ENCODE peak calls at places on chromosomes 13 and 19, in ten cellular contexts. One of them, this sample, is unnamed.

GRCh38 chr13:78601124-78601885 is 2.0 kb downstream of the POU4F1 start:
- DNase-seq in stimulated activated naive CD8-positive, alpha-beta T cell treated with anti-CD3 and anti-CD28 coated beads, Interleukin-15, Interleukin-2, amounts not matched to agents 100 U/mL and 50 U/mL, for 24 hours: no peak
- DNase-seq in activated CD8-positive, alpha-beta memory T cell treated with anti-CD3 and anti-CD28 coated beads for 1 hour: no peak
- DNase-seq in thyroid gland: no peak
- DNase-seq in HFFc6: no peak
- DNase-seq in cardiac fibroblast: peak
- DNase-seq in central memory CD4-positive, alpha-beta T cell: no peak
- DNase-seq in left colon: no peak
- DNase-seq in Peyer's patch: peak
- DNase-seq in NCI-H1436: no peak
- DNase-seq in this sample: peak

GRCh38 chr13:95124959-95125358 is 176.3 kb downstream of the ABCC4 start:
- DNase-seq in stimulated activated naive CD8-positive, alpha-beta T cell treated with anti-CD3 and anti-CD28 coated beads, Interleukin-15, Interleukin-2, amounts not matched to agents 100 U/mL and 50 U/mL, for 24 hours: no peak
- DNase-seq in activated CD8-positive, alpha-beta memory T cell treated with anti-CD3 and anti-CD28 coated beads for 1 hour: no peak
- DNase-seq in thyroid gland: no peak
- DNase-seq in HFFc6: no peak
- DNase-seq in cardiac fibroblast: no peak
- DNase-seq in central memory CD4-positive, alpha-beta T cell: no peak
- DNase-seq in left colon: no peak
- DNase-seq in Peyer's patch: no peak
- DNase-seq in NCI-H1436: no peak
- DNase-seq in this sample: no peak

GRCh38 chr19:42529248-42529764 is 1.0 kb upstream of the CEACAM1 start:
- DNase-seq in stimulated activated naive CD8-positive, alpha-beta T cell treated with anti-CD3 and anti-CD28 coated beads, Interleukin-15, Interleukin-2, amounts not matched to agents 100 U/mL and 50 U/mL, for 24 hours: peak
- DNase-seq in activated CD8-positive, alpha-beta memory T cell treated with anti-CD3 and anti-CD28 coated beads for 1 hour: peak
- DNase-seq in thyroid gland: peak
- DNase-seq in HFFc6: no peak
- DNase-seq in cardiac fibroblast: peak
- DNase-seq in central memory CD4-positive, alpha-beta T cell: peak
- DNase-seq in left colon: peak
- DNase-seq in Peyer's patch: peak
- DNase-seq in NCI-H1436: peak
- DNase-seq in this sample: peak

GRCh38 chr19:45097776-45098520 is 5.0 kb downstream of the PPP1R37 start:
- DNase-seq in stimulated activated naive CD8-positive, alpha-beta T cell treated with anti-CD3 and anti-CD28 coated beads, Interleukin-15, Interleukin-2, amounts not matched to agents 100 U/mL and 50 U/mL, for 24 hours: no peak
- DNase-seq in activated CD8-positive, alpha-beta memory T cell treated with anti-CD3 and anti-CD28 coated beads for 1 hour: no peak
- DNase-seq in thyroid gland: peak
- DNase-seq in HFFc6: peak
- DNase-seq in cardiac fibroblast: peak
- DNase-seq in central memory CD4-positive, alpha-beta T cell: no peak
- DNase-seq in left colon: no peak
- DNase-seq in Peyer's patch: peak
- DNase-seq in NCI-H1436: no peak
- DNase-seq in this sample: peak

GRCh38 chr13:98056839-98057410 is 86.0 kb upstream of the FARP1 start:
- DNase-seq in stimulated activated naive CD8-positive, alpha-beta T cell treated with anti-CD3 and anti-CD28 coated beads, Interleukin-15, Interleukin-2, amounts not matched to agents 100 U/mL and 50 U/mL, for 24 hours: no peak
- DNase-seq in activated CD8-positive, alpha-beta memory T cell treated with anti-CD3 and anti-CD28 coated beads for 1 hour: no peak
- DNase-seq in thyroid gland: no peak
- DNase-seq in HFFc6: no peak
- DNase-seq in cardiac fibroblast: no peak
- DNase-seq in central memory CD4-positive, alpha-beta T cell: no peak
- DNase-seq in left colon: no peak
- DNase-seq in Peyer's patch: no peak
- DNase-seq in NCI-H1436: no peak
- DNase-seq in this sample: no peak

GRCh38 chr19:58570770-58571574 is 2.2 kb downstream of the MZF1 start:
- DNase-seq in stimulated activated naive CD8-positive, alpha-beta T cell treated with anti-CD3 and anti-CD28 coated beads, Interleukin-15, Interleukin-2, amounts not matched to agents 100 U/mL and 50 U/mL, for 24 hours: peak
- DNase-seq in activated CD8-positive, alpha-beta memory T cell treated with anti-CD3 and anti-CD28 coated beads for 1 hour: no peak
- DNase-seq in thyroid gland: no peak
- DNase-seq in HFFc6: no peak
- DNase-seq in cardiac fibroblast: no peak
- DNase-seq in central memory CD4-positive, alpha-beta T cell: no peak
- DNase-seq in left colon: no peak
- DNase-seq in Peyer's patch: peak
- DNase-seq in NCI-H1436: no peak
- DNase-seq in this sample: no peak

GRCh38 chr13:41315466-41316047 is 4.5 kb downstream of the NAA16 start:
- DNase-seq in stimulated activated naive CD8-positive, alpha-beta T cell treated with anti-CD3 and anti-CD28 coated beads, Interleukin-15, Interleukin-2, amounts not matched to agents 100 U/mL and 50 U/mL, for 24 hours: no peak
- DNase-seq in activated CD8-positive, alpha-beta memory T cell treated with anti-CD3 and anti-CD28 coated beads for 1 hour: no peak
- DNase-seq in thyroid gland: no peak
- DNase-seq in HFFc6: no peak
- DNase-seq in cardiac fibroblast: peak
- DNase-seq in central memory CD4-positive, alpha-beta T cell: no peak
- DNase-seq in left colon: no peak
- DNase-seq in Peyer's patch: no peak
- DNase-seq in NCI-H1436: no peak
- DNase-seq in this sample: peak

GRCh38 chr19:971795-972194 is 12.3 kb upstream of the WDR18 start:
- DNase-seq in stimulated activated naive CD8-positive, alpha-beta T cell treated with anti-CD3 and anti-CD28 coated beads, Interleukin-15, Interleukin-2, amounts not matched to agents 100 U/mL and 50 U/mL, for 24 hours: no peak
- DNase-seq in activated CD8-positive, alpha-beta memory T cell treated with anti-CD3 and anti-CD28 coated beads for 1 hour: no peak
- DNase-seq in thyroid gland: no peak
- DNase-seq in HFFc6: no peak
- DNase-seq in cardiac fibroblast: no peak
- DNase-seq in central memory CD4-positive, alpha-beta T cell: no peak
- DNase-seq in left colon: no peak
- DNase-seq in Peyer's patch: no peak
- DNase-seq in NCI-H1436: no peak
- DNase-seq in this sample: no peak

GRCh38 chr13:75806101-75806500 is 170.0 kb downstream of the LMO7 start:
- DNase-seq in stimulated activated naive CD8-positive, alpha-beta T cell treated with anti-CD3 and anti-CD28 coated beads, Interleukin-15, Interleukin-2, amounts not matched to agents 100 U/mL and 50 U/mL, for 24 hours: no peak
- DNase-seq in activated CD8-positive, alpha-beta memory T cell treated with anti-CD3 and anti-CD28 coated beads for 1 hour: no peak
- DNase-seq in thyroid gland: no peak
- DNase-seq in HFFc6: no peak
- DNase-seq in cardiac fibroblast: no peak
- DNase-seq in central memory CD4-positive, alpha-beta T cell: no peak
- DNase-seq in left colon: no peak
- DNase-seq in Peyer's patch: no peak
- DNase-seq in NCI-H1436: no peak
- DNase-seq in this sample: no peak

GRCh38 chr19:16285769-16286564 is 38.7 kb upstream of the KLF2 start:
- DNase-seq in stimulated activated naive CD8-positive, alpha-beta T cell treated with anti-CD3 and anti-CD28 coated beads, Interleukin-15, Interleukin-2, amounts not matched to agents 100 U/mL and 50 U/mL, for 24 hours: no peak
- DNase-seq in activated CD8-positive, alpha-beta memory T cell treated with anti-CD3 and anti-CD28 coated beads for 1 hour: no peak
- DNase-seq in thyroid gland: no peak
- DNase-seq in HFFc6: no peak
- DNase-seq in cardiac fibroblast: no peak
- DNase-seq in central memory CD4-positive, alpha-beta T cell: no peak
- DNase-seq in left colon: no peak
- DNase-seq in Peyer's patch: no peak
- DNase-seq in NCI-H1436: peak
- DNase-seq in this sample: peak

GRCh38 chr13:97002581-97002980 is 8.3 kb upstream of the OXGR1 start:
- DNase-seq in stimulated activated naive CD8-positive, alpha-beta T cell treated with anti-CD3 and anti-CD28 coated beads, Interleukin-15, Interleukin-2, amounts not matched to agents 100 U/mL and 50 U/mL, for 24 hours: no peak
- DNase-seq in activated CD8-positive, alpha-beta memory T cell treated with anti-CD3 and anti-CD28 coated beads for 1 hour: no peak
- DNase-seq in thyroid gland: no peak
- DNase-seq in HFFc6: no peak
- DNase-seq in cardiac fibroblast: no peak
- DNase-seq in central memory CD4-positive, alpha-beta T cell: no peak
- DNase-seq in left colon: no peak
- DNase-seq in Peyer's patch: no peak
- DNase-seq in NCI-H1436: no peak
- DNase-seq in this sample: no peak

GRCh38 chr19:6481541-6482342 is at the start of gene DENND1C:
- DNase-seq in stimulated activated naive CD8-positive, alpha-beta T cell treated with anti-CD3 and anti-CD28 coated beads, Interleukin-15, Interleukin-2, amounts not matched to agents 100 U/mL and 50 U/mL, for 24 hours: peak
- DNase-seq in activated CD8-positive, alpha-beta memory T cell treated with anti-CD3 and anti-CD28 coated beads for 1 hour: no peak
- DNase-seq in thyroid gland: no peak
- DNase-seq in HFFc6: no peak
- DNase-seq in cardiac fibroblast: no peak
- DNase-seq in central memory CD4-positive, alpha-beta T cell: peak
- DNase-seq in left colon: peak
- DNase-seq in Peyer's patch: no peak
- DNase-seq in NCI-H1436: no peak
- DNase-seq in this sample: no peak

GRCh38 chr13:90105276-90105675 is 1242.2 kb upstream of the MIR17HG start:
- DNase-seq in stimulated activated naive CD8-positive, alpha-beta T cell treated with anti-CD3 and anti-CD28 coated beads, Interleukin-15, Interleukin-2, amounts not matched to agents 100 U/mL and 50 U/mL, for 24 hours: no peak
- DNase-seq in activated CD8-positive, alpha-beta memory T cell treated with anti-CD3 and anti-CD28 coated beads for 1 hour: no peak
- DNase-seq in thyroid gland: no peak
- DNase-seq in HFFc6: no peak
- DNase-seq in cardiac fibroblast: peak
- DNase-seq in central memory CD4-positive, alpha-beta T cell: no peak
- DNase-seq in left colon: no peak
- DNase-seq in Peyer's patch: no peak
- DNase-seq in NCI-H1436: no peak
- DNase-seq in this sample: peak

GRCh38 chr19:39645800-39646411 is 9.8 kb upstream of the LGALS16 start:
- DNase-seq in stimulated activated naive CD8-positive, alpha-beta T cell treated with anti-CD3 and anti-CD28 coated beads, Interleukin-15, Interleukin-2, amounts not matched to agents 100 U/mL and 50 U/mL, for 24 hours: peak
- DNase-seq in activated CD8-positive, alpha-beta memory T cell treated with anti-CD3 and anti-CD28 coated beads for 1 hour: no peak
- DNase-seq in thyroid gland: peak
- DNase-seq in HFFc6: peak
- DNase-seq in cardiac fibroblast: peak
- DNase-seq in central memory CD4-positive, alpha-beta T cell: no peak
- DNase-seq in left colon: no peak
- DNase-seq in Peyer's patch: no peak
- DNase-seq in NCI-H1436: no peak
- DNase-seq in this sample: peak

GRCh38 chr19:35249848-35250711 is 1.3 kb downstream of the LSR start:
- DNase-seq in stimulated activated naive CD8-positive, alpha-beta T cell treated with anti-CD3 and anti-CD28 coated beads, Interleukin-15, Interleukin-2, amounts not matched to agents 100 U/mL and 50 U/mL, for 24 hours: peak
- DNase-seq in activated CD8-positive, alpha-beta memory T cell treated with anti-CD3 and anti-CD28 coated beads for 1 hour: no peak
- DNase-seq in thyroid gland: no peak
- DNase-seq in HFFc6: no peak
- DNase-seq in cardiac fibroblast: no peak
- DNase-seq in central memory CD4-positive, alpha-beta T cell: no peak
- DNase-seq in left colon: no peak
- DNase-seq in Peyer's patch: peak
- DNase-seq in NCI-H1436: no peak
- DNase-seq in this sample: no peak

GRCh38 chr19:47228168-47228936 is 2.6 kb downstream of the BBC3 start:
- DNase-seq in stimulated activated naive CD8-positive, alpha-beta T cell treated with anti-CD3 and anti-CD28 coated beads, Interleukin-15, Interleukin-2, amounts not matched to agents 100 U/mL and 50 U/mL, for 24 hours: peak
- DNase-seq in activated CD8-positive, alpha-beta memory T cell treated with anti-CD3 and anti-CD28 coated beads for 1 hour: no peak
- DNase-seq in thyroid gland: peak
- DNase-seq in HFFc6: peak
- DNase-seq in cardiac fibroblast: peak
- DNase-seq in central memory CD4-positive, alpha-beta T cell: peak
- DNase-seq in left colon: peak
- DNase-seq in Peyer's patch: peak
- DNase-seq in NCI-H1436: no peak
- DNase-seq in this sample: peak

GRCh38 chr13:102868366-102868936 is 22.6 kb downstream of the ERCC5 start:
- DNase-seq in stimulated activated naive CD8-positive, alpha-beta T cell treated with anti-CD3 and anti-CD28 coated beads, Interleukin-15, Interleukin-2, amounts not matched to agents 100 U/mL and 50 U/mL, for 24 hours: no peak
- DNase-seq in activated CD8-positive, alpha-beta memory T cell treated with anti-CD3 and anti-CD28 coated beads for 1 hour: no peak
- DNase-seq in thyroid gland: no peak
- DNase-seq in HFFc6: no peak
- DNase-seq in cardiac fibroblast: no peak
- DNase-seq in central memory CD4-positive, alpha-beta T cell: no peak
- DNase-seq in left colon: no peak
- DNase-seq in Peyer's patch: no peak
- DNase-seq in NCI-H1436: no peak
- DNase-seq in this sample: no peak

GRCh38 chr13:94553766-94554165 is 42.2 kb downstream of the TGDS start:
- DNase-seq in stimulated activated naive CD8-positive, alpha-beta T cell treated with anti-CD3 and anti-CD28 coated beads, Interleukin-15, Interleukin-2, amounts not matched to agents 100 U/mL and 50 U/mL, for 24 hours: no peak
- DNase-seq in activated CD8-positive, alpha-beta memory T cell treated with anti-CD3 and anti-CD28 coated beads for 1 hour: no peak
- DNase-seq in thyroid gland: no peak
- DNase-seq in HFFc6: no peak
- DNase-seq in cardiac fibroblast: no peak
- DNase-seq in central memory CD4-positive, alpha-beta T cell: no peak
- DNase-seq in left colon: no peak
- DNase-seq in Peyer's patch: no peak
- DNase-seq in NCI-H1436: no peak
- DNase-seq in this sample: no peak

GRCh38 chr19:56139847-56140582 is 1.1 kb upstream of the ZNF444 start:
- DNase-seq in stimulated activated naive CD8-positive, alpha-beta T cell treated with anti-CD3 and anti-CD28 coated beads, Interleukin-15, Interleukin-2, amounts not matched to agents 100 U/mL and 50 U/mL, for 24 hours: peak
- DNase-seq in activated CD8-positive, alpha-beta memory T cell treated with anti-CD3 and anti-CD28 coated beads for 1 hour: no peak
- DNase-seq in thyroid gland: no peak
- DNase-seq in HFFc6: no peak
- DNase-seq in cardiac fibroblast: peak
- DNase-seq in central memory CD4-positive, alpha-beta T cell: peak
- DNase-seq in left colon: peak
- DNase-seq in Peyer's patch: no peak
- DNase-seq in NCI-H1436: no peak
- DNase-seq in this sample: no peak

GRCh38 chr19:18109363-18109730 is 11.8 kb downstream of the MAST3 start:
- DNase-seq in stimulated activated naive CD8-positive, alpha-beta T cell treated with anti-CD3 and anti-CD28 coated beads, Interleukin-15, Interleukin-2, amounts not matched to agents 100 U/mL and 50 U/mL, for 24 hours: no peak
- DNase-seq in activated CD8-positive, alpha-beta memory T cell treated with anti-CD3 and anti-CD28 coated beads for 1 hour: no peak
- DNase-seq in thyroid gland: no peak
- DNase-seq in HFFc6: no peak
- DNase-seq in cardiac fibroblast: no peak
- DNase-seq in central memory CD4-positive, alpha-beta T cell: no peak
- DNase-seq in left colon: peak
- DNase-seq in Peyer's patch: peak
- DNase-seq in NCI-H1436: no peak
- DNase-seq in this sample: no peak

GRCh38 chr13:20799726-20800416 is 26.1 kb upstream of the EEF1AKMT1 start:
- DNase-seq in stimulated activated naive CD8-positive, alpha-beta T cell treated with anti-CD3 and anti-CD28 coated beads, Interleukin-15, Interleukin-2, amounts not matched to agents 100 U/mL and 50 U/mL, for 24 hours: no peak
- DNase-seq in activated CD8-positive, alpha-beta memory T cell treated with anti-CD3 and anti-CD28 coated beads for 1 hour: no peak
- DNase-seq in thyroid gland: no peak
- DNase-seq in HFFc6: peak
- DNase-seq in cardiac fibroblast: peak
- DNase-seq in central memory CD4-positive, alpha-beta T cell: no peak
- DNase-seq in left colon: no peak
- DNase-seq in Peyer's patch: no peak
- DNase-seq in NCI-H1436: no peak
- DNase-seq in this sample: peak

GRCh38 chr19:4304509-4305252 is at the start of gene FSD1:
- DNase-seq in stimulated activated naive CD8-positive, alpha-beta T cell treated with anti-CD3 and anti-CD28 coated beads, Interleukin-15, Interleukin-2, amounts not matched to agents 100 U/mL and 50 U/mL, for 24 hours: peak
- DNase-seq in activated CD8-positive, alpha-beta memory T cell treated with anti-CD3 and anti-CD28 coated beads for 1 hour: no peak
- DNase-seq in thyroid gland: no peak
- DNase-seq in HFFc6: peak
- DNase-seq in cardiac fibroblast: peak
- DNase-seq in central memory CD4-positive, alpha-beta T cell: peak
- DNase-seq in left colon: peak
- DNase-seq in Peyer's patch: no peak
- DNase-seq in NCI-H1436: peak
- DNase-seq in this sample: peak

GRCh38 chr13:92807343-92807742 is 419.3 kb upstream of the GPC6 start:
- DNase-seq in stimulated activated naive CD8-positive, alpha-beta T cell treated with anti-CD3 and anti-CD28 coated beads, Interleukin-15, Interleukin-2, amounts not matched to agents 100 U/mL and 50 U/mL, for 24 hours: no peak
- DNase-seq in activated CD8-positive, alpha-beta memory T cell treated with anti-CD3 and anti-CD28 coated beads for 1 hour: no peak
- DNase-seq in thyroid gland: no peak
- DNase-seq in HFFc6: no peak
- DNase-seq in cardiac fibroblast: peak
- DNase-seq in central memory CD4-positive, alpha-beta T cell: no peak
- DNase-seq in left colon: no peak
- DNase-seq in Peyer's patch: no peak
- DNase-seq in NCI-H1436: no peak
- DNase-seq in this sample: peak

GRCh38 chr13:42534785-42535184 is 39.2 kb upstream of the TNFSF11 start:
- DNase-seq in stimulated activated naive CD8-positive, alpha-beta T cell treated with anti-CD3 and anti-CD28 coated beads, Interleukin-15, Interleukin-2, amounts not matched to agents 100 U/mL and 50 U/mL, for 24 hours: no peak
- DNase-seq in activated CD8-positive, alpha-beta memory T cell treated with anti-CD3 and anti-CD28 coated beads for 1 hour: no peak
- DNase-seq in thyroid gland: no peak
- DNase-seq in HFFc6: no peak
- DNase-seq in cardiac fibroblast: no peak
- DNase-seq in central memory CD4-positive, alpha-beta T cell: no peak
- DNase-seq in left colon: no peak
- DNase-seq in Peyer's patch: no peak
- DNase-seq in NCI-H1436: no peak
- DNase-seq in this sample: no peak

GRCh38 chr19:33441277-33441699 is 67.8 kb downstream of the CEBPG start:
- DNase-seq in stimulated activated naive CD8-positive, alpha-beta T cell treated with anti-CD3 and anti-CD28 coated beads, Interleukin-15, Interleukin-2, amounts not matched to agents 100 U/mL and 50 U/mL, for 24 hours: no peak
- DNase-seq in activated CD8-positive, alpha-beta memory T cell treated with anti-CD3 and anti-CD28 coated beads for 1 hour: no peak
- DNase-seq in thyroid gland: no peak
- DNase-seq in HFFc6: no peak
- DNase-seq in cardiac fibroblast: no peak
- DNase-seq in central memory CD4-positive, alpha-beta T cell: no peak
- DNase-seq in left colon: no peak
- DNase-seq in Peyer's patch: no peak
- DNase-seq in NCI-H1436: no peak
- DNase-seq in this sample: no peak

GRCh38 chr13:111344471-111345191 is 24.2 kb downstream of the TEX29 start:
- DNase-seq in stimulated activated naive CD8-positive, alpha-beta T cell treated with anti-CD3 and anti-CD28 coated beads, Interleukin-15, Interleukin-2, amounts not matched to agents 100 U/mL and 50 U/mL, for 24 hours: no peak
- DNase-seq in activated CD8-positive, alpha-beta memory T cell treated with anti-CD3 and anti-CD28 coated beads for 1 hour: no peak
- DNase-seq in thyroid gland: peak
- DNase-seq in HFFc6: peak
- DNase-seq in cardiac fibroblast: peak
- DNase-seq in central memory CD4-positive, alpha-beta T cell: no peak
- DNase-seq in left colon: no peak
- DNase-seq in Peyer's patch: no peak
- DNase-seq in NCI-H1436: peak
- DNase-seq in this sample: peak

GRCh38 chr19:44571830-44572661 is 41.3 kb upstream of the IGSF23 start:
- DNase-seq in stimulated activated naive CD8-positive, alpha-beta T cell treated with anti-CD3 and anti-CD28 coated beads, Interleukin-15, Interleukin-2, amounts not matched to agents 100 U/mL and 50 U/mL, for 24 hours: no peak
- DNase-seq in activated CD8-positive, alpha-beta memory T cell treated with anti-CD3 and anti-CD28 coated beads for 1 hour: no peak
- DNase-seq in thyroid gland: no peak
- DNase-seq in HFFc6: no peak
- DNase-seq in cardiac fibroblast: no peak
- DNase-seq in central memory CD4-positive, alpha-beta T cell: no peak
- DNase-seq in left colon: no peak
- DNase-seq in Peyer's patch: peak
- DNase-seq in NCI-H1436: no peak
- DNase-seq in this sample: no peak

GRCh38 chr13:36445806-36446423 is 13.6 kb downstream of the CCNA1 start:
- DNase-seq in stimulated activated naive CD8-positive, alpha-beta T cell treated with anti-CD3 and anti-CD28 coated beads, Interleukin-15, Interleukin-2, amounts not matched to agents 100 U/mL and 50 U/mL, for 24 hours: no peak
- DNase-seq in activated CD8-positive, alpha-beta memory T cell treated with anti-CD3 and anti-CD28 coated beads for 1 hour: no peak
- DNase-seq in thyroid gland: no peak
- DNase-seq in HFFc6: no peak
- DNase-seq in cardiac fibroblast: no peak
- DNase-seq in central memory CD4-positive, alpha-beta T cell: no peak
- DNase-seq in left colon: no peak
- DNase-seq in Peyer's patch: no peak
- DNase-seq in NCI-H1436: no peak
- DNase-seq in this sample: no peak

This sample was measured in fibroblast of lung.